ENCODE peak calls at places on chromosome 15, in six cellular contexts. A is endothelial cell of umbilical vein, J is A549, K is HCT116, U is K562, T is prostate gland. E is an unnamed sample.
A peak's percentile ranks its signal among the peaks of the same experiment; 100 is the strongest.

GRCh38 chr15:68768321-68768720 is 52.4 kb downstream of the ANP32A start:
- DNase-seq in U (no peak), A (peak; percentile 78), T (no peak), K (no peak), J (peak; percentile 38), E (no peak)

GRCh38 chr15:92899910-92900711 is at the start of gene CHD2:
- DNase-seq in J (peak; percentile 87), K (peak; percentile 89), U (peak; percentile 83), T (peak; percentile 84), A (peak; percentile 89), E (peak; percentile 84)

GRCh38 chr15:89105147-89105546 is 16.9 kb downstream of the ABHD2 start:
- DNase-seq in A (peak; percentile 90), J (no peak), U (no peak), K (no peak), T (no peak), E (no peak)

GRCh38 chr15:34721802-34722795 is 32.7 kb downstream of the GJD2 start:
- DNase-seq in U (no peak), A (peak; percentile 58), K (peak; percentile 7), J (peak; percentile 14), T (no peak), E (peak; percentile 57)

GRCh38 chr15:73906346-73907017 is 19.8 kb upstream of the LOXL1 start:
- DNase-seq in K (no peak), U (no peak), J (no peak), A (no peak), T (no peak), E (no peak)

GRCh38 chr15:44264148-44264547 is 24.4 kb upstream of the GOLM2 start:
- DNase-seq in U (no peak), J (no peak), K (no peak), T (no peak), A (no peak), E (peak; percentile 7)

GRCh38 chr15:67185051-67185450 is 69.4 kb downstream of the AAGAB start:
- DNase-seq in J (no peak), A (no peak), U (no peak), K (no peak), T (no peak), E (no peak)

GRCh38 chr15:67082007-67082536 is 16.7 kb downstream of the SMAD3 start:
- DNase-seq in T (no peak), U (peak; percentile 70), A (peak; percentile 38), K (no peak), J (no peak), E (peak; percentile 69)

GRCh38 chr15:78034495-78035191 is 42.9 kb downstream of the TBC1D2B start:
- DNase-seq in U (no peak), A (peak; percentile 42), T (peak; percentile 63), K (no peak), J (no peak), E (peak; percentile 68)

GRCh38 chr15:41838400-41838897 is at the start of gene PLA2G4B:
- DNase-seq in U (no peak), T (peak; percentile 95), J (no peak), K (no peak), A (no peak), E (peak; percentile 58)

GRCh38 chr15:94125131-94125530 is 106.2 kb upstream of the MCTP2 start:
- DNase-seq in K (no peak), T (no peak), J (no peak), U (no peak), A (no peak), E (no peak)

GRCh38 chr15:66770518-66771350 is 68.7 kb downstream of the SMAD6 start:
- DNase-seq in K (no peak), A (no peak), U (no peak), T (no peak), J (no peak), E (no peak)

GRCh38 chr15:99476413-99477222 is 89.2 kb upstream of the MEF2A start:
- DNase-seq in A (peak; percentile 84), K (no peak), J (peak; percentile 85), T (peak; percentile 79), U (no peak), E (peak; percentile 59)

GRCh38 chr15:48592221-48592731 is 53.2 kb downstream of the FBN1 start:
- DNase-seq in K (no peak), A (peak; percentile 69), J (no peak), T (no peak), U (no peak), E (no peak)

GRCh38 chr15:87863152-87863551 is 393.4 kb downstream of the NTRK3 start:
- DNase-seq in A (no peak), U (peak; percentile 13), T (no peak), J (no peak), K (no peak), E (no peak)

GRCh38 chr15:48052871-48053383 is 67.9 kb upstream of the SLC24A5 start:
- DNase-seq in K (no peak), J (no peak), T (no peak), A (no peak), U (no peak), E (no peak)

GRCh38 chr15:82571722-82572222 is 31.5 kb upstream of the RPS17 start:
- DNase-seq in U (peak; percentile 21), J (no peak), T (peak; percentile 18), K (no peak), A (no peak), E (peak; percentile 64)

GRCh38 chr15:63983071-63983711 is 63.1 kb downstream of the DAPK2 start:
- DNase-seq in J (no peak), T (no peak), A (peak; percentile 71), U (peak; percentile 40), K (no peak), E (peak; percentile 5)

GRCh38 chr15:71329509-71330260 is 214.4 kb downstream of the THSD4 start:
- DNase-seq in T (no peak), K (peak; percentile 47), A (peak; percentile 4), J (no peak), U (no peak), E (no peak)

DNA sequence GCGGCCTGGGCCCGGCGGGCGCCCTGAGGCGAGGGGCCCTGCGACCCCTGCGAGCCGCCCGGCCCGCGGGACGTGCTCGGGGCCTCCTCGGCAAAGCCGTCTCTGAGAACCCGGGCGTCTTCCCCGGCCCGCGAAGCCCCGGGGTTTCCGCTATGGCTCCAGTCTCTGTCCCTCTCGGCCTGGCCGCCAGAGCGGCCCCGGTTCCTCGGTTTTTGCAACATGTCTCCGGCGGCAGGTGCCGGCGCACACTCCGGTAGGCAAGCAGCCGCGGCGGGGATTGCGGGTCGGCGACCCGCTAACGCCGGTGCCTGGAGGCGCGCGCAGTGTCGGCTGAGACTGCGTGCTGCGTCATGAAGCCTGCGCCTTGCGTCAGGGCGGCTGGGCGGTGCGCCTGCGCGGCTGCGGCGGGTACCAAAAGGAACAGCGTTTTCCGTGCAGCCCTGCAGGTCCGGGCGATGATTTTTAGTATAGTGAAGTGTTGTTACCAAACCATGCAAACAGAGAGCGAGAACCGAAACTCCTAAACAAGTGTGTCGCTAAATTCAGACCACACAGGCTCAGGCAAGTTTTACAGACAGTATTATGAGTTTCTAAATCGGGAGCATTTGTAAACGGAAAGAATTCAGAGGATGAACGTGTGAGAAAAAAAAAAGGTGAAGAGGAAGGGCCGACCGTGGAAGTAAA is at the start of gene NSMCE3:
- DNase-seq in T (peak; percentile 90), U (peak; percentile 87), J (peak; percentile 75), A (peak; percentile 90), K (peak; percentile 65), E (peak; percentile 90)
- TF ChIP-seq POLR2A in T (peak; percentile 87), U (peak; percentile 79), J (peak; percentile 97), A (peak; percentile 80), K (peak; percentile 91), E (peak; percentile 87)

DNA sequence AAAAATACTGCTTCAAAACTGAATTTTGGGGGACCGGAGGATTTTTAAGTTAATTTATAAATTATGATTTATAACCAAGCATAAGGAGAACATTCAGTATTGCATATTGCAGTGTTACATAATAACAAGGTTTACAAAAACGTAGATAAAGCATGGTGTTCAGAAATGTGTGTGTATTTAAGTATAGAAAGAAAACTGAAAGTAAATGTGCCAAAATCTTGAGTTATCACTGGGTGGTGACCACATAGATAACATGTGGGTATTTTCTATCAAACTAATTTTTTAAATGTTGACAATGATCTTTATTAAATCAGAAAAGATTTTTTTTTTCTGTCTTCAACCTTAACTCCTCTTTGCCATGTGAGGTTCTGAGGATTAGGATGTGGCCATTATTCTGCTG is 32.6 kb downstream of the EIF2AK4 start:
- DNase-seq in U (no peak), J (no peak), T (no peak), A (no peak), K (no peak), E (no peak)
- TF ChIP-seq POLR2A in U (no peak), J (no peak), T (no peak), A (no peak), K (no peak), E (no peak)

GRCh38 chr15:40108061-40108854 is 421 bp downstream of the BMF start:
- DNase-seq in A (peak; percentile 47), J (peak; percentile 44), U (no peak), K (no peak), T (peak; percentile 38), E (peak; percentile 75)
- TF ChIP-seq POLR2A in A (no peak), J (no peak), U (no peak), K (no peak), T (no peak), E (peak; percentile 86)

GRCh38 chr15:31870336-31871158 is 159.8 kb upstream of the CHRNA7 start:
- DNase-seq in J (peak; percentile 74), K (peak; percentile 48), U (peak; percentile 91), A (peak; percentile 71), T (peak; percentile 83), E (peak; percentile 80)
- TF ChIP-seq POLR2A in J (peak; percentile 43), K (no peak), U (peak; percentile 64), A (no peak), T (no peak), E (peak; percentile 42)